ENCODE peak calls at places on chromosomes 16 and 17, in eight cellular contexts. Q is colonic mucosa; W is testis; F is IMR-90; Z is kidney epithelial cell; T is adrenal gland; D is effector memory CD4-positive, alpha-beta T cell; G is MM.1S. M is an unnamed sample.

GRCh38 chr17:388087-388486 is 35.5 kb upstream of the RPH3AL start:
- DNase-seq in Q (no peak), W (no peak), F (no peak), Z (no peak), T (no peak), D (no peak), G (no peak), M (no peak)

GRCh38 chr16:74830646-74831045 is 56.0 kb upstream of the FA2H start:
- DNase-seq in Q (no peak), W (no peak), F (no peak), Z (no peak), T (no peak), D (no peak), G (no peak), M (no peak)

GRCh38 chr17:2054740-2055493 is at the start of gene HIC1:
- DNase-seq in Q (peak; percentile 71), W (peak; percentile 84), F (peak; percentile 73), Z (no peak), T (peak; percentile 79), D (peak; percentile 50), G (peak; percentile 75), M (peak; percentile 96)

GRCh38 chr17:64007838-64008282 is 9.7 kb downstream of the PRR29 start:
- DNase-seq in Q (peak; percentile 34), W (peak; percentile 14), F (no peak), Z (no peak), T (peak; percentile 24), D (no peak), G (no peak), M (peak; percentile 28)

GRCh38 chr17:64020068-64020766 is at the start of gene ICAM2:
- DNase-seq in Q (peak; percentile 67), W (peak; percentile 35), F (no peak), Z (no peak), T (peak; percentile 52), D (peak; percentile 93), G (peak; percentile 90), M (peak; percentile 32)

GRCh38 chr16:82715160-82715559 is 88.4 kb downstream of the CDH13 start:
- DNase-seq in Q (no peak), W (no peak), F (no peak), Z (no peak), T (no peak), D (no peak), G (no peak), M (no peak)

GRCh38 chr16:84735846-84736586 is 36.2 kb downstream of the USP10 start:
- DNase-seq in Q (peak; percentile 79), W (peak; percentile 71), F (no peak), Z (no peak), T (no peak), D (peak; percentile 49), G (no peak), M (no peak)

GRCh38 chr17:6496636-6497441 is 52.6 kb downstream of the PIMREG start:
- DNase-seq in Q (no peak), W (no peak), F (no peak), Z (no peak), T (no peak), D (no peak), G (peak; percentile 42), M (no peak)

GRCh38 chr17:77427471-77427991 is 286.8 kb downstream of the SEC14L1 start:
- DNase-seq in Q (no peak), W (peak; percentile 60), F (peak; percentile 89), Z (no peak), T (peak; percentile 87), D (no peak), G (no peak), M (no peak)

GRCh38 chr17:57756941-57757340 is 11.8 kb upstream of the CCDC182 start:
- DNase-seq in Q (no peak), W (no peak), F (no peak), Z (no peak), T (no peak), D (no peak), G (no peak), M (no peak)

GRCh38 chr16:14186007-14186953 is 115.2 kb downstream of the MRTFB start:
- DNase-seq in Q (no peak), W (no peak), F (peak; percentile 79), Z (peak; percentile 56), T (no peak), D (no peak), G (no peak), M (peak; percentile 31)

GRCh38 chr16:68782198-68783174 is 45.4 kb downstream of the CDH1 start:
- DNase-seq in Q (no peak), W (no peak), F (no peak), Z (no peak), T (no peak), D (no peak), G (no peak), M (no peak)

GRCh38 chr17:45895304-45895968 is 1.1 kb downstream of the MAPT start:
- DNase-seq in Q (no peak), W (no peak), F (no peak), Z (no peak), T (no peak), D (no peak), G (no peak), M (peak; percentile 75)

GRCh38 chr17:29138991-29139682 is 41.1 kb downstream of the MYO18A start:
- DNase-seq in Q (peak; percentile 46), W (peak; percentile 70), F (no peak), Z (no peak), T (peak; percentile 64), D (no peak), G (peak; percentile 68), M (no peak)

GRCh38 chr17:7572338-7572587 is 7.2 kb upstream of the CD68 start:
- DNase-seq in Q (no peak), W (no peak), F (no peak), Z (no peak), T (no peak), D (no peak), G (no peak), M (no peak)

GRCh38 chr17:43665387-43666101 is 3.8 kb upstream of the MEOX1 start:
- DNase-seq in Q (no peak), W (no peak), F (no peak), Z (peak; percentile 35), T (no peak), D (no peak), G (no peak), M (peak; percentile 67)

GRCh38 chr17:70060415-70060814 is 14.6 kb upstream of the KCNJ16 start:
- DNase-seq in Q (no peak), W (no peak), F (peak; percentile 45), Z (no peak), T (no peak), D (no peak), G (no peak), M (no peak)

GRCh38 chr17:28573966-28574480 is 2.7 kb downstream of the ALDOC start:
- DNase-seq in Q (no peak), W (no peak), F (no peak), Z (no peak), T (no peak), D (no peak), G (no peak), M (no peak)

GRCh38 chr17:40480501-40481003 is 20.9 kb downstream of the TNS4 start:
- DNase-seq in Q (peak; percentile 63), W (no peak), F (no peak), Z (no peak), T (no peak), D (peak; percentile 77), G (no peak), M (no peak)

GRCh38 chr16:85535352-85536072 is 77.6 kb upstream of the GSE1 start:
- DNase-seq in Q (peak; percentile 86), W (no peak), F (no peak), Z (no peak), T (no peak), D (no peak), G (no peak), M (peak; percentile 49)

GRCh38 chr17:38877130-38877851 is 7.4 kb downstream of the LASP1 start:
- DNase-seq in Q (no peak), W (no peak), F (no peak), Z (no peak), T (no peak), D (no peak), G (peak; percentile 52), M (peak; percentile 68)

GRCh38 chr17:40779181-40779909 is 3.0 kb downstream of the KRT27 start:
- DNase-seq in Q (no peak), W (no peak), F (no peak), Z (no peak), T (no peak), D (no peak), G (no peak), M (no peak)

GRCh38 chr17:60993497-60993896 is 315.8 kb downstream of the BCAS3 start:
- DNase-seq in Q (no peak), W (no peak), F (no peak), Z (no peak), T (no peak), D (no peak), G (no peak), M (no peak)

DNA sequence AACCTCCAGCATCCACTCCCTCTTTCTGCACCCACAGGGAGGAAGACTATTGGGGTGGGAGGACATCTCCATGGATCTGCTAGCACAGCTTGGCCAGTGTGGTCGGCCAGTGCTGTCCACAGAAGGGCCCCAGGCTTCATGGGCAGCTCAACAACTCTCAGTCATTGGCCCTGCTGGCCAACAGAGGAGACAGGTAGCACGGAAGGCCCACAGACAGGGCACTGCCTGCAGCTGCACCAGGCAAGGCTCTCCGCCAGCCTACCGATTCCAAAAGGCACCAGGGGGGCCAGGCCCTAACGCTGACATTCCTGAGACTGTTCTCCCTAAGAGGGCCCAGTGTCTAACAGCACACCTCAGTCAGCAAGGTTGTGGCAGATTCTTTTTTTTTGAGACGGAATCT is 15.7 kb downstream of the RAB5C start:
- DNase-seq in Q (no peak), W (no peak), F (no peak), Z (no peak), T (no peak), D (no peak), G (no peak), M (no peak)
- H3K27me3 ChIP-seq in Q (no peaks in the 10 kb centered on the region), W (no peaks in the 10 kb centered on the region), F (no peaks in the 10 kb centered on the region), Z (no peaks in the 10 kb centered on the region), T (no peaks in the 10 kb centered on the region), D (no peaks in the 10 kb centered on the region), G (no peaks in the 10 kb centered on the region), M (no peaks in the 10 kb centered on the region)

DNA sequence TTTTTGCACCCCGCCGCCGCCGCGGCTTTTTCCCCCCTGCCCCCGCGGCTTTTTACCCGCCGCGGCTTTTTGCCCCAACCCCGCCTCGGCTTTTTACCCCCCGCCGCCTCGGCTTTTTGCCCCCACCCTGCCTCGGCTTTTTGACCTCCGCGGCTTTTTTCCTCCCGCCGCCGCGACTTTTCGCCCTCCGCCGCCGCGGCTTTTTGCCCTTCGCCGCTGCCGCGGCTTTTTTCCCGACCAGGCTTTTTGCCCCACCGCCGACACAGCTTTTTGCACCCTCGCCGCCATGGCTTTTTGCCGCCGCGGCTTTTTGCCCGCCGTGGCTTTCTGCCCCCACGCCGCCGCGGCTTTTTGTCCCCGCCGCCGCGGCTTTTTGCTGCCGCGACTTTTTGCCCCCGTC is 137.0 kb upstream of the TP53TG3D start:
- DNase-seq in Q (no peak), W (peak; percentile 10), F (no peak), Z (no peak), T (no peak), D (no peak), G (peak; percentile 10), M (peak; percentile 1)
- H3K4me3 ChIP-seq in Q (peak overlapping the region; percentile 13), W (peak overlapping the region; percentile 54), F (peak overlapping the region; percentile 29), Z (peak overlapping the region; percentile 32), T (no peak overlapping the region), D (peak overlapping the region; percentile 52), G (peak overlapping the region; percentile 54), M (no peak overlapping the region)

GRCh38 chr17:3627768-3628167 is 8.3 kb downstream of the SHPK start:
- DNase-seq in Q (no peak), W (peak; percentile 69), F (no peak), Z (no peak), T (no peak), D (no peak), G (no peak), M (no peak)
- H3K36me3 ChIP-seq in Q (peaks cover 6% of the 10 kb centered on the region), W (no peaks in the 10 kb centered on the region), F (peaks cover 41% of the 10 kb centered on the region), Z (peaks cover 2% of the 10 kb centered on the region), T (peaks cover 46% of the 10 kb centered on the region), D (peaks cover 24% of the 10 kb centered on the region), G (peaks cover 4% of the 10 kb centered on the region), M (peaks cover 23% of the 10 kb centered on the region)

GRCh38 chr17:74711058-74711824 is 1.5 kb downstream of the CD300LF start:
- DNase-seq in Q (no peak), W (no peak), F (no peak), Z (no peak), T (no peak), D (no peak), G (no peak), M (no peak)
- H3K27me3 ChIP-seq in Q (no peaks in the 10 kb centered on the region), W (no peaks in the 10 kb centered on the region), F (no peaks in the 10 kb centered on the region), Z (peaks cover 2% of the 10 kb centered on the region), T (no peaks in the 10 kb centered on the region), D (no peaks in the 10 kb centered on the region), G (no peaks in the 10 kb centered on the region), M (no peaks in the 10 kb centered on the region)